ENCODE peak calls at places on chromosome 12, in nine cellular contexts. T, E, C, N, B, F, I, A and L are unnamed samples.
A peak's percentile ranks its signal among the peaks of the same experiment; 100 is the strongest.

GRCh38 chr12:125075-125474 is 58.5 kb downstream of the IQSEC3 start:
- DNase-seq in F (no peak), E (no peak), B (no peak), A (no peak), I (no peak), N (no peak), T (no peak), C (no peak), L (no peak)

GRCh38 chr12:1864456-1864855 is 44.1 kb downstream of the LRTM2 start:
- DNase-seq in T (no peak), E (peak; percentile 29), N (no peak), C (no peak), I (no peak), F (no peak), B (no peak), A (no peak), L (no peak)

GRCh38 chr12:49108958-49109404 is 1.7 kb downstream of the LMBR1L start:
- DNase-seq in I (peak; percentile 53), A (no peak), T (no peak), C (no peak), N (peak; percentile 81), F (peak; percentile 82), E (no peak), B (no peak), L (peak; percentile 92)

GRCh38 chr12:85156569-85156968 is 120.4 kb downstream of the LRRIQ1 start:
- DNase-seq in N (no peak), C (no peak), F (no peak), T (no peak), B (no peak), I (no peak), E (no peak), A (no peak), L (no peak)

GRCh38 chr12:131383741-131384543 is 326.9 kb upstream of the SFSWAP start:
- DNase-seq in F (no peak), I (no peak), T (no peak), C (no peak), N (no peak), E (peak; percentile 27), A (no peak), B (no peak), L (no peak)

GRCh38 chr12:120495189-120495722 is 657 bp upstream of the DYNLL1 start:
- DNase-seq in F (no peak), C (no peak), E (no peak), T (peak; percentile 29), A (no peak), B (no peak), N (no peak), I (no peak), L (no peak)

GRCh38 chr12:100942984-100943749 is 148.6 kb downstream of the ANO4 start:
- DNase-seq in F (no peak), N (no peak), I (no peak), T (no peak), A (no peak), B (no peak), C (no peak), E (no peak), L (no peak)

GRCh38 chr12:111780615-111781014 is 13.9 kb downstream of the ALDH2 start:
- DNase-seq in I (no peak), A (no peak), C (no peak), F (no peak), N (peak; percentile 65), B (no peak), T (no peak), E (no peak), L (peak; percentile 94)

GRCh38 chr12:3931206-3931605 is 58.0 kb upstream of the PARP11 start:
- DNase-seq in B (no peak), A (no peak), I (no peak), F (no peak), T (no peak), C (no peak), N (no peak), E (no peak), L (no peak)

GRCh38 chr12:674272-674781 is 11.1 kb upstream of the NINJ2 start:
- DNase-seq in B (no peak), T (no peak), F (no peak), A (peak; percentile 60), I (no peak), C (no peak), N (no peak), E (no peak), L (peak; percentile 16)

GRCh38 chr12:6790496-6791150 is 1.3 kb downstream of the CD4 start:
- DNase-seq in T (no peak), F (no peak), N (no peak), I (no peak), B (no peak), E (no peak), C (no peak), A (no peak), L (no peak)

GRCh38 chr12:88471641-88472040 is 108.6 kb downstream of the KITLG start:
- DNase-seq in C (no peak), F (peak; percentile 32), N (peak; percentile 22), I (no peak), B (no peak), E (no peak), T (no peak), A (no peak), L (no peak)

GRCh38 chr12:55719371-55719770 is 822 bp upstream of the RDH5 start:
- DNase-seq in B (no peak), I (no peak), N (no peak), C (no peak), A (no peak), E (no peak), F (no peak), T (no peak), L (no peak)

GRCh38 chr12:91422811-91423210 is 240.2 kb upstream of the DCN start:
- DNase-seq in I (no peak), F (no peak), T (no peak), A (no peak), C (no peak), B (no peak), E (no peak), N (no peak), L (no peak)

GRCh38 chr12:57454566-57455373 is at the start of gene INHBE:
- DNase-seq in N (no peak), B (no peak), C (no peak), T (no peak), F (no peak), E (peak; percentile 97), A (no peak), I (peak; percentile 98), L (no peak)

GRCh38 chr12:102885043-102885932 is 31.8 kb downstream of the PAH start:
- DNase-seq in E (no peak), T (no peak), B (no peak), N (no peak), A (no peak), F (no peak), I (no peak), C (no peak), L (no peak)

GRCh38 chr12:56838602-56839488 is 75.7 kb downstream of the HSD17B6 start:
- DNase-seq in T (no peak), E (no peak), B (no peak), I (no peak), N (no peak), F (no peak), A (no peak), C (no peak), L (no peak)

GRCh38 chr12:29039013-29039412 is 110.1 kb upstream of the FAR2 start:
- DNase-seq in T (no peak), E (no peak), N (no peak), C (no peak), A (no peak), F (no peak), B (no peak), I (no peak), L (no peak)

GRCh38 chr12:114955414-114956014 is 271.5 kb upstream of the TBX3 start:
- DNase-seq in B (no peak), C (no peak), A (no peak), T (peak; percentile 15), N (no peak), F (no peak), I (no peak), E (no peak), L (peak; percentile 11)

GRCh38 chr12:26226629-26227375 is 31.4 kb downstream of the SSPN start:
- DNase-seq in T (peak; percentile 73), A (no peak), F (no peak), C (peak; percentile 55), N (no peak), B (peak; percentile 70), I (no peak), E (peak; percentile 76), L (peak; percentile 49)